ENCODE peak calls at places on chromosome 16, in six cellular contexts. G, W, M, P, A and R are unnamed samples.

GRCh38 chr16:78307824-78308528 is 208.5 kb downstream of the WWOX start:
- DNase-seq in G (no peak), W (no peak), M (no peak), P (no peak), A (no peak), R (no peak)

GRCh38 chr16:27382187-27382855 is 19.7 kb upstream of the IL21R start:
- DNase-seq in G (no peak), W (no peak), M (no peak), P (no peak), A (no peak), R (no peak)

GRCh38 chr16:67148221-67148620 is 2.6 kb downstream of the B3GNT9 start:
- DNase-seq in G (no peak), W (no peak), M (no peak), P (no peak), A (no peak), R (no peak)

GRCh38 chr16:61681124-61681523 is 355.1 kb downstream of the CDH8 start:
- DNase-seq in G (no peak), W (no peak), M (no peak), P (no peak), A (no peak), R (no peak)

GRCh38 chr16:4315185-4316102 is at the start of gene GLIS2:
- DNase-seq in G (peak), W (peak), M (peak), P (no peak), A (no peak), R (peak)

GRCh38 chr16:30902070-30902972 is 5.9 kb downstream of the CTF1 start:
- DNase-seq in G (peak), W (peak), M (peak), P (peak), A (no peak), R (peak)

GRCh38 chr16:8108991-8109509 is 481.3 kb downstream of the TMEM114 start:
- DNase-seq in G (peak), W (no peak), M (no peak), P (no peak), A (no peak), R (no peak)

GRCh38 chr16:2008631-2009301 is 855 bp downstream of the ZNF598 start:
- DNase-seq in G (peak), W (no peak), M (peak), P (peak), A (no peak), R (peak)

GRCh38 chr16:28130099-28131088 is 66.9 kb upstream of the GSG1L start:
- DNase-seq in G (no peak), W (no peak), M (no peak), P (no peak), A (no peak), R (no peak)

GRCh38 chr16:63684702-63685101 is 1437.2 kb downstream of the CDH11 start:
- DNase-seq in G (no peak), W (no peak), M (no peak), P (no peak), A (no peak), R (no peak)

GRCh38 chr16:86784267-86784626 is 205.9 kb downstream of the FOXL1 start:
- DNase-seq in G (no peak), W (no peak), M (no peak), P (no peak), A (no peak), R (no peak)

GRCh38 chr16:86786338-86786737 is 208.0 kb downstream of the FOXL1 start:
- DNase-seq in G (no peak), W (no peak), M (no peak), P (no peak), A (no peak), R (no peak)

GRCh38 chr16:86781046-86781445 is 202.7 kb downstream of the FOXL1 start:
- DNase-seq in G (no peak), W (no peak), M (no peak), P (no peak), A (no peak), R (no peak)

GRCh38 chr16:86787538-86787937 is 209.2 kb downstream of the FOXL1 start:
- DNase-seq in G (no peak), W (no peak), M (no peak), P (no peak), A (no peak), R (no peak)

DNA sequence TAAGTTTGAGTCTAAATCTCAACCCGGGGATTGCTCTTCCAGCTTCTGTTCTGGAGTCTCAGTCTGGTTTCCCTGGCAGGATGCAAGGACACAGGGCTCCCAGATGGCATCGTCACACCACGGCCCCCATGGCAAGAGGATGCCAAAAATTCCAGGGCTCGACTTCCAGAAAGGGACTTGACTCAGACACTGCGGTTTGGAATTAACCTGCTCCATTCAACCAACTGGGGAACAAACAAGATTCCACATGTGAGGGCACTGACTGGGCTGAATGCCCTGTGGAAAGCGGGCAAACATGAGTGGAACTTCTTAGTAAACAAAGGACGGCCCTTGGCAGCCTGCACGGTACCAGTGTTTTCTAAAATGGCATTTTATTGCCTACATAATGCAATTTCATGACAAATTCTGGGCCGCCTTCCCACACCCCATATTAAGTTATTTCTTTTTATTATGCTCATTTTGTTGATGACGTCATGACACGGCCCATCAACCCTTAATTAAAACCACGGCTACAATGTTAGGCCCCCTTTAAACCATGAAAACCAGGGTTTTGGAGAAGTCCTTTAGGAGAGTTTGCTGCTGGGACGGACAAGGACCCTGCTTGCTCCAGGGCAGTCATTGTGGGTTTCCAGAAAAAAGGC is 205.4 kb downstream of the FOXL1 start:
- DNase-seq in G (no peak), W (no peak), M (no peak), P (no peak), A (no peak), R (no peak)
- TF ChIP-seq MYC in G (no peak), W (no peak), M (no peak), P (no peak), A (no peak), R (no peak)

GRCh38 chr16:51261919-51262318 is 110.8 kb upstream of the SALL1 start:
- DNase-seq in G (no peak), W (no peak), M (no peak), P (no peak), A (no peak), R (no peak)

GRCh38 chr16:51268237-51268636 is 117.2 kb upstream of the SALL1 start:
- DNase-seq in G (no peak), W (no peak), M (no peak), P (no peak), A (no peak), R (no peak)

GRCh38 chr16:51267676-51268075 is 116.6 kb upstream of the SALL1 start:
- DNase-seq in G (no peak), W (no peak), M (no peak), P (no peak), A (no peak), R (no peak)

GRCh38 chr16:51262428-51262827 is 111.4 kb upstream of the SALL1 start:
- DNase-seq in G (no peak), W (no peak), M (no peak), P (no peak), A (no peak), R (no peak)
- TF ChIP-seq MAX in G (no peak), W (no peak), M (no peak), P (no peak), A (no peak), R (no peak)

GRCh38 chr16:82108774-82109173 is 61.2 kb downstream of the MPHOSPH6 start:
- DNase-seq in G (no peak), W (no peak), M (no peak), P (no peak), A (no peak), R (no peak)
- TF ChIP-seq MYC in G (no peak), W (no peak), M (no peak), P (no peak), A (no peak), R (no peak)

DNA sequence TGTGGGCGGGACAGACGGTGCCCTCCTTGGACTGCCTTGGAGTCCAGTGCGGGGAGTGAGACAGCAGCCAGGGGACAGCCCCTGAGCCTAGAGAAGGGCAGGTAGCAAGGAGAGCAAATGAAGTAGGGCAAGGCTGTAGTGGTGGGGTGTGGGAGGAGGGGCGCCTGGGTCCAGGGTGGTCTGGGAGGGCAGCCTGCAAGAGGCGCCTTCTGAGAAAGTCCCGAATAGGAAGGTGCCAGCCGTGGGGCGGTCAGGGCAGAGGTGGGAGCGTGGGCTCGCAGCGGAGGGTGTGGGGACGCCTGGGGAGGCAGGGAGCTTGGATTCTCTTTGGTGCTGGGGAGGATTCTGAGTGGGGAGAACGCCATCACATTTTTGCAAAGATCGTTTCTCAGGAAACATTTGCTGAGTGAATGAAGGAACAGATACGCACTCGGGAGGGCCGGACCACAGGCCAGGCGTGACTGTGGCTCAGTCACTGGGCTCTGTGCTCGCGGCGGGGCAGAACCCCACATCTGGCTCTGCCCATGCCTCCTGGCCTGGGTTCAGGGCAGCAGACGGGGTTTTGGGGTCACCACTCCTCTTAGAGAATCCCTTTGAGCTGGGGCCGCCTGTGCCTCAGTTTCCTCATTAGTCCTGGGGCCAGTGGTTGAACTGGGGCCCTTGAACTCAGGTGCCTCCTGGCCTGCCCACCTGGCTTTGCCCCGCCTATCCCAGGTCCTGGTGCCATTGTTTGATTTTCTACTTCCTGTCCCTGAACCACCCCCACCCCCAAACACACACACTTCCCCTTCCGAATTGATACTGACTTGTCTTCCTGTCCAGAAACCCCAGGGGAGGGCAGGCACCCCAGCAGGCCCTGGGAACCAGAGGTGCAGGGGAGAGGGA is 4.2 kb downstream of the SNN start:
- DNase-seq in G (no peak), W (no peak), M (no peak), P (no peak), A (peak), R (peak)
- TF ChIP-seq MAX in G (no peak), W (no peak), M (no peak), P (no peak), A (no peak), R (no peak)

GRCh38 chr16:11151156-11151904 is 104.7 kb downstream of the SOCS1 start:
- DNase-seq in G (no peak), W (no peak), M (no peak), P (no peak), A (no peak), R (no peak)
- TF ChIP-seq MYC in G (no peak), W (no peak), M (no peak), P (no peak), A (no peak), R (no peak)